ENCODE peak calls at places on chromosomes 11 and 22, in five cellular contexts. One of them, this sample, is unnamed.

GRCh38 chr11:100875521-100875869 is 188.4 kb downstream of the ARHGAP42 start:
- DNase-seq in GM12891: no peak
- DNase-seq in ovary: no peak
- DNase-seq in IMR-90: no peak
- DNase-seq in NB4: no peak
- DNase-seq in this sample: no peak

GRCh38 chr22:20912494-20912893 is 4.7 kb upstream of the CRKL start:
- DNase-seq in IMR-90: no peak
- DNase-seq in NB4: no peak
- DNase-seq in GM12891: no peak
- DNase-seq in ovary: no peak
- DNase-seq in this sample: no peak

GRCh38 chr11:103970850-103971249 is 65.6 kb upstream of the DDI1 start:
- DNase-seq in ovary: no peak
- DNase-seq in GM12891: no peak
- DNase-seq in NB4: no peak
- DNase-seq in IMR-90: no peak
- DNase-seq in this sample: no peak

GRCh38 chr22:21726650-21727049 is 8.9 kb downstream of the YPEL1 start:
- DNase-seq in IMR-90: no peak
- DNase-seq in ovary: no peak
- DNase-seq in GM12891: peak
- DNase-seq in NB4: peak
- DNase-seq in this sample: no peak

GRCh38 chr22:24225044-24225601 is 19.8 kb downstream of the GGT5 start:
- DNase-seq in IMR-90: no peak
- DNase-seq in NB4: no peak
- DNase-seq in GM12891: no peak
- DNase-seq in ovary: no peak
- DNase-seq in this sample: no peak

GRCh38 chr11:72741429-72741833 is 10.8 kb downstream of the ARAP1 start:
- DNase-seq in IMR-90: no peak
- DNase-seq in GM12891: no peak
- DNase-seq in ovary: no peak
- DNase-seq in NB4: peak
- DNase-seq in this sample: no peak

GRCh38 chr11:8813658-8814057 is 97.3 kb upstream of the AKIP1 start:
- DNase-seq in GM12891: peak
- DNase-seq in IMR-90: peak
- DNase-seq in NB4: peak
- DNase-seq in ovary: peak
- DNase-seq in this sample: peak

GRCh38 chr11:16261836-16262644 is 94.3 kb downstream of the SOX6 start:
- DNase-seq in NB4: no peak
- DNase-seq in IMR-90: no peak
- DNase-seq in ovary: no peak
- DNase-seq in GM12891: no peak
- DNase-seq in this sample: no peak

GRCh38 chr22:48146426-48146825 is 1384.0 kb downstream of the TBC1D22A start:
- DNase-seq in NB4: no peak
- DNase-seq in IMR-90: no peak
- DNase-seq in ovary: no peak
- DNase-seq in GM12891: no peak
- DNase-seq in this sample: no peak

GRCh38 chr11:119322921-119323531 is 6.1 kb upstream of the MCAM start:
- DNase-seq in ovary: no peak
- DNase-seq in IMR-90: no peak
- DNase-seq in NB4: no peak
- DNase-seq in GM12891: no peak
- DNase-seq in this sample: no peak

GRCh38 chr11:65918211-65919150 is at the start of gene C11orf68:
- DNase-seq in IMR-90: no peak
- DNase-seq in GM12891: peak
- DNase-seq in ovary: no peak
- DNase-seq in NB4: peak
- DNase-seq in this sample: no peak
- TF ChIP-seq POLR2A in IMR-90: peak
- TF ChIP-seq POLR2A in GM12891: no peak
- TF ChIP-seq POLR2A in ovary: peak
- TF ChIP-seq POLR2A in NB4: peak
- TF ChIP-seq POLR2A in this sample: peak

GRCh38 chr11:69914286-69915150 is 95.3 kb upstream of the FGF3 start:
- DNase-seq in ovary: no peak
- DNase-seq in IMR-90: no peak
- DNase-seq in GM12891: no peak
- DNase-seq in NB4: no peak
- DNase-seq in this sample: no peak

GRCh38 chr11:69915151-69915500 is 95.9 kb upstream of the FGF3 start:
- DNase-seq in IMR-90: peak
- DNase-seq in NB4: no peak
- DNase-seq in ovary: no peak
- DNase-seq in GM12891: no peak
- DNase-seq in this sample: no peak

GRCh38 chr11:69917529-69917928 is 98.3 kb upstream of the FGF3 start:
- DNase-seq in ovary: no peak
- DNase-seq in NB4: no peak
- DNase-seq in GM12891: no peak
- DNase-seq in IMR-90: no peak
- DNase-seq in this sample: no peak

GRCh38 chr11:69916806-69917387 is 97.7 kb upstream of the FGF3 start:
- DNase-seq in GM12891: no peak
- DNase-seq in NB4: no peak
- DNase-seq in IMR-90: no peak
- DNase-seq in ovary: no peak
- DNase-seq in this sample: no peak

DNA sequence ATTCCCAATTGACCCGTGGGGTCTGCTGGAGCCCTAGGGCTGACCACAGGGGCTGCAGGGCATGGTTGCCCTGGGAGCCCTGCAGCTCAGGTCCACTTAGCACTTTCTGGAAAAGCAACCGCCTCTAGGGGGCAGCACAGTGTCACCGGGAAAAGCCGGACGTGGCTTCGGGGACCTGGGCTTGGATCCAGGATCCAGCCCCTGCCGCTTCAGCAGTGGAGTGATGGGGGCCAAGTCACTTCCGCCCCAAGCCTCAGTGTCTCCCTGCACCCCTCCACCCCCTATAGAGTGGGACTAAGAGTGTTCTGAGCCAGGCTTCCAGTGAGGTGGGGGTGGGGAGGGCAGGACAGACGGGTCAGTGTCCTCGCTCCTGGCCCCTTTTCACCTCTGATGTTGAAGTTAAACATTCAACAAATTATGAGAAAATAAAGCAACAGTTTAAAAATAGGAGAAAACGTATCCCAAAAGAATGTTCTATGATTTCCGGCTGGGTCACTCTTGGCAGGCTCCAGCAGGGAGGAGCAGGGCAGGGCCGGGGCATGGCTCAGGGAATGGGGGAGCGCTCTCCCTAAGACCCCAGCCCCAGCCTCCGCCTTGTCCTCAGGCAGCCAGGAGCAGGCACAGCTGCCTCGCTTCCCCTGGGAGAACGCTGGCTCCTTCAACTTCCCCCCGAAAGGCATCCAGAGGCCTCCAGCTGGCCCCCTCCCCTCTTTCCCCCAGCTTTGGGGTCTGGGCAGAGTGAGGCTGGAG is 96.5 kb upstream of the FGF3 start:
- DNase-seq in NB4: peak
- DNase-seq in IMR-90: peak
- DNase-seq in ovary: peak
- DNase-seq in GM12891: peak
- DNase-seq in this sample: peak
- TF ChIP-seq POLR2A in NB4: no peak
- TF ChIP-seq POLR2A in IMR-90: no peak
- TF ChIP-seq POLR2A in ovary: no peak
- TF ChIP-seq POLR2A in GM12891: no peak
- TF ChIP-seq POLR2A in this sample: no peak

GRCh38 chr11:65478411-65479183 is 20.2 kb upstream of the MALAT1 start:
- DNase-seq in NB4: no peak
- DNase-seq in GM12891: no peak
- DNase-seq in ovary: peak
- DNase-seq in IMR-90: peak
- DNase-seq in this sample: no peak
- TF ChIP-seq POLR2A in NB4: no peak
- TF ChIP-seq POLR2A in GM12891: no peak
- TF ChIP-seq POLR2A in ovary: peak
- TF ChIP-seq POLR2A in IMR-90: peak
- TF ChIP-seq POLR2A in this sample: peak

DNA sequence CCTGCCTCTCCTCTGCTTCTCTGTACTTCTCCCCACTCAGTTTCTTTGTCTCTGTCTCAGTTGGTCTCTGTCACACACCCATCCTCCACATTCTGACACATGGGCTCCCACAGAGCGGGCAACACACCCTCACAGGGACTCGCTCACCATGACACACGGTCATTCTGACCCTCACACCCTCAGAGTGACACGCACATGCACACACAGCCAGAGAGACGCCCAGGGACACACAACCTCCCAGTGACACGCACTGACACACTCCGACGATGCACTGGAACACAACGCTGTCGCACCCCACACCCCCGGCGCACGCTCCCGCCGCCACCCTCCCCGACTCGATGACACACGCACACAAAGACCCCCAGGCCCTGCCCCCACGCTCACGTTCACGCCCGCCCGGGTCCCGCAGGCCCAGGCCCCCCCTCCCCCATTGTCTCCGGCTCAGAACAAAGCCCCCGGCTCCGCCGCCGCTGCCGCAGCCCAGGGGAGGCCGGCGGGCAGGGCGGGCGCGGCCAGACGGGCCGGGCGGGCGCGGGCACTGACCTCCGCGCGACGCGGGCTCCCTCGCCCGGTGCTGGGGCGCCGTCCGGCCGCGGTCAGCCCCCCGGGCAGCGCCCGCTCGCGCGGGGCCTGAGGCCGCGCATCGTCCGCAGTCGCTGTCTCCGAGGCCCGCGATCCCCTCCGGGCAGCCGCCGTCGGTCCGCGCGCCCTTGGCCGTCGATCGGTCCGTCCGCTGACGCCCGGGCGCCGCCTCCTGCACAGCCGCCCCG is 404 bp downstream of the DCHS1 start:
- DNase-seq in NB4: no peak
- DNase-seq in ovary: no peak
- DNase-seq in GM12891: no peak
- DNase-seq in IMR-90: no peak
- DNase-seq in this sample: no peak
- TF ChIP-seq POLR2A in NB4: no peak
- TF ChIP-seq POLR2A in ovary: no peak
- TF ChIP-seq POLR2A in GM12891: no peak
- TF ChIP-seq POLR2A in IMR-90: no peak
- TF ChIP-seq POLR2A in this sample: no peak

DNA sequence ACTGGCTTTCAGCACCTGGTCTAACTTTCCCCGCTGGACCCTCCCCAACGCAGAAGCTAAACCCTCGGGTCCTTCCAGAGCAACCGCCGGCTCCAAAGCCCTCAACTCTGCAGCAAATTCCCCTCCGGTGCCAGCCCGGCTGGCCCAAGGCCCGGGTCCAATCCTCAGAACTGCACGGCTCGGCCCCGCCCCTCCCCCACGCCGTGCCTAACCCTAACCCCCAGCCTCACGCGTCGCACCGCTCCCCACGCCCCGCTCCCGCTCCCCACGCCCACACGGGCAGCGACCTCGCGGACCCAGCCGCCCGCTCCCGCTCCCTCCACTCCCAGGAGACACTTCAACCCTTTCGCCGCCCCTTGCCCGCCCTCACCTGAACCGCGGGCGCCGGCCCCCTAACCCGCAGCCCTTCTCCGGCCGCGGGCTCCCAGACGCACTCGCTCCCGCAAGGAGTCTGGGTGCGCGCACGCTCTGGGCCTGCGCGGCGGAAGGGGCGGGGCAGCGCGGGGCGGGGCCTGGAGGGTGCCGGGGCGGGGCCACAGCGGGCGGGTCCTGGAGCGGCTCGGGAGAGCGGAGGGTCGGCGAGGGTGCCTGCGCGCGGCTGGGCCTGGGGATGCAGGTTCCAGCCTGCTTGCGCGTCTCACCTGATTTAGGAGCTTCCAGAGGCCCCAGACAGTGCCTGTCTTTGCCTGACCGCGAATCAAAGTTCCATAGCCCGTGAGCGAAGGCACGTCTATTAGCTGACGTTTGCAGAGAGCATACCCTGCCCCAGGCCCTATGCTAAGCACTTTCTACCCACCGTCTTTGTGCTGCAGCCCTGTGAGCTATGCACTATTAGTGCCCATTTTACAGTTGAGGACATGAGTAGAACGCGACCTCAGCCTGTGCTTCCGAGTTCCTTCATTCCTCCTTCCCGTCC is at the start of gene NFRKB:
- DNase-seq in NB4: peak
- DNase-seq in GM12891: peak
- DNase-seq in ovary: peak
- DNase-seq in IMR-90: peak
- DNase-seq in this sample: peak
- TF ChIP-seq POLR2A in NB4: peak
- TF ChIP-seq POLR2A in GM12891: peak
- TF ChIP-seq POLR2A in ovary: peak
- TF ChIP-seq POLR2A in IMR-90: no peak
- TF ChIP-seq POLR2A in this sample: peak

DNA sequence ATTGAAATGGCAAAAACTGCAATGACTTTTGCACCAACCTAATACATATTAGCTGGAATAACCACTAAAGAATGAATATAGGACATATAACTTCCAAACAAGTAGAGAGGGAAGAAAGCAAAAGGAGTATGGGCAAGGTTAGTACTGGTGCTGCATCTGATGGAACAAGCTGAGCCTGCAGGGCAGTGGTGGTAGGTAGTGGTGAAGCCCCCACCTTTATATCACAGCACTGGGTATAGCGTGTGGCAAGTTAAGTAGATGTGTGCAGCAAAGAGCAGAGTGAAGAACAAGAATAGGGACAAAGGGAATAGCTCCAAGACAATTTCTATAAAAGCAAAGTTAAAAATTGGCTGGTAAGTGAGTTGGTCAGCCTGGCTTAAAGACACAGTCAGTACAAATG is 62.3 kb downstream of the CTNND1 start:
- DNase-seq in IMR-90: no peak
- DNase-seq in ovary: no peak
- DNase-seq in NB4: no peak
- DNase-seq in GM12891: no peak
- DNase-seq in this sample: no peak
- TF ChIP-seq POLR2A in IMR-90: no peak
- TF ChIP-seq POLR2A in ovary: no peak
- TF ChIP-seq POLR2A in NB4: no peak
- TF ChIP-seq POLR2A in GM12891: no peak
- TF ChIP-seq POLR2A in this sample: no peak

This sample was measured in H54.